ENCODE peak calls at places on chromosomes 3 and 15, in eight cellular contexts. One of them, this sample, is unnamed.

GRCh38 chr3:71310595-71311319 is 272.8 kb downstream of the FOXP1 start:
- DNase-seq in mammary epithelial cell: peak
- DNase-seq in GM12864: no peak
- DNase-seq in mesothelial cell of epicardium: no peak
- DNase-seq in pancreas: no peak
- DNase-seq in AG09309: peak
- DNase-seq in AG10803: peak
- DNase-seq in endothelial cell: no peak
- DNase-seq in this sample: no peak

GRCh38 chr3:39388741-39389248 is 5.6 kb downstream of the SLC25A38 start:
- DNase-seq in mammary epithelial cell: no peak
- DNase-seq in GM12864: peak
- DNase-seq in mesothelial cell of epicardium: no peak
- DNase-seq in pancreas: no peak
- DNase-seq in AG09309: no peak
- DNase-seq in AG10803: no peak
- DNase-seq in endothelial cell: no peak
- DNase-seq in this sample: no peak

GRCh38 chr3:196096382-196096953 is 14.6 kb upstream of the TFRC start:
- DNase-seq in mammary epithelial cell: no peak
- DNase-seq in GM12864: no peak
- DNase-seq in mesothelial cell of epicardium: no peak
- DNase-seq in pancreas: no peak
- DNase-seq in AG09309: no peak
- DNase-seq in AG10803: peak
- DNase-seq in endothelial cell: no peak
- DNase-seq in this sample: no peak

GRCh38 chr3:116663161-116663885 is 46.3 kb upstream of the TUSC7 start:
- DNase-seq in mammary epithelial cell: no peak
- DNase-seq in GM12864: no peak
- DNase-seq in mesothelial cell of epicardium: no peak
- DNase-seq in pancreas: no peak
- DNase-seq in AG09309: no peak
- DNase-seq in AG10803: no peak
- DNase-seq in endothelial cell: peak
- DNase-seq in this sample: no peak

GRCh38 chr15:76976572-76977270 is 18.2 kb upstream of the PSTPIP1 start:
- DNase-seq in mammary epithelial cell: no peak
- DNase-seq in GM12864: no peak
- DNase-seq in mesothelial cell of epicardium: no peak
- DNase-seq in pancreas: no peak
- DNase-seq in AG09309: no peak
- DNase-seq in AG10803: no peak
- DNase-seq in endothelial cell: no peak
- DNase-seq in this sample: no peak

GRCh38 chr3:150022406-150023238 is 51.9 kb upstream of the PFN2 start:
- DNase-seq in mammary epithelial cell: peak
- DNase-seq in GM12864: no peak
- DNase-seq in mesothelial cell of epicardium: no peak
- DNase-seq in pancreas: no peak
- DNase-seq in AG09309: no peak
- DNase-seq in AG10803: peak
- DNase-seq in endothelial cell: no peak
- DNase-seq in this sample: no peak

GRCh38 chr15:92322566-92323355 is 70.9 kb upstream of the ST8SIA2 start:
- DNase-seq in mammary epithelial cell: no peak
- DNase-seq in GM12864: no peak
- DNase-seq in mesothelial cell of epicardium: no peak
- DNase-seq in pancreas: no peak
- DNase-seq in AG09309: no peak
- DNase-seq in AG10803: no peak
- DNase-seq in endothelial cell: no peak
- DNase-seq in this sample: no peak

GRCh38 chr3:30294241-30294667 is 312.1 kb upstream of the TGFBR2 start:
- DNase-seq in mammary epithelial cell: no peak
- DNase-seq in GM12864: no peak
- DNase-seq in mesothelial cell of epicardium: no peak
- DNase-seq in pancreas: no peak
- DNase-seq in AG09309: no peak
- DNase-seq in AG10803: peak
- DNase-seq in endothelial cell: no peak
- DNase-seq in this sample: no peak

GRCh38 chr3:108125550-108126071 is 34.8 kb upstream of the CD47 start:
- DNase-seq in mammary epithelial cell: no peak
- DNase-seq in GM12864: peak
- DNase-seq in mesothelial cell of epicardium: no peak
- DNase-seq in pancreas: no peak
- DNase-seq in AG09309: no peak
- DNase-seq in AG10803: no peak
- DNase-seq in endothelial cell: peak
- DNase-seq in this sample: no peak

GRCh38 chr3:192869131-192870027 is 48.3 kb downstream of the MB21D2 start:
- DNase-seq in mammary epithelial cell: no peak
- DNase-seq in GM12864: no peak
- DNase-seq in mesothelial cell of epicardium: no peak
- DNase-seq in pancreas: no peak
- DNase-seq in AG09309: no peak
- DNase-seq in AG10803: peak
- DNase-seq in endothelial cell: no peak
- DNase-seq in this sample: no peak

GRCh38 chr15:26119322-26119721 is 256.2 kb upstream of the ATP10A start:
- DNase-seq in mammary epithelial cell: no peak
- DNase-seq in GM12864: no peak
- DNase-seq in mesothelial cell of epicardium: no peak
- DNase-seq in pancreas: no peak
- DNase-seq in AG09309: no peak
- DNase-seq in AG10803: no peak
- DNase-seq in endothelial cell: no peak
- DNase-seq in this sample: no peak

GRCh38 chr3:125072749-125073404 is 17.1 kb upstream of the HEG1 start:
- DNase-seq in mammary epithelial cell: no peak
- DNase-seq in GM12864: no peak
- DNase-seq in mesothelial cell of epicardium: no peak
- DNase-seq in pancreas: no peak
- DNase-seq in AG09309: no peak
- DNase-seq in AG10803: no peak
- DNase-seq in endothelial cell: no peak
- DNase-seq in this sample: no peak

GRCh38 chr15:68820205-68820588 is 498 bp downstream of the ANP32A start:
- DNase-seq in mammary epithelial cell: no peak
- DNase-seq in GM12864: no peak
- DNase-seq in mesothelial cell of epicardium: no peak
- DNase-seq in pancreas: peak
- DNase-seq in AG09309: no peak
- DNase-seq in AG10803: no peak
- DNase-seq in endothelial cell: peak
- DNase-seq in this sample: peak

GRCh38 chr3:128071771-128072453 is 19.7 kb downstream of the SEC61A1 start:
- DNase-seq in mammary epithelial cell: no peak
- DNase-seq in GM12864: no peak
- DNase-seq in mesothelial cell of epicardium: no peak
- DNase-seq in pancreas: no peak
- DNase-seq in AG09309: no peak
- DNase-seq in AG10803: no peak
- DNase-seq in endothelial cell: no peak
- DNase-seq in this sample: no peak

GRCh38 chr3:144444546-144444945 is 472.9 kb downstream of the DIPK2A start:
- DNase-seq in mammary epithelial cell: no peak
- DNase-seq in GM12864: no peak
- DNase-seq in mesothelial cell of epicardium: no peak
- DNase-seq in pancreas: no peak
- DNase-seq in AG09309: no peak
- DNase-seq in AG10803: no peak
- DNase-seq in endothelial cell: no peak
- DNase-seq in this sample: no peak

GRCh38 chr3:56858331-56858730 is 56.6 kb upstream of the ARHGEF3 start:
- DNase-seq in mammary epithelial cell: peak
- DNase-seq in GM12864: no peak
- DNase-seq in mesothelial cell of epicardium: no peak
- DNase-seq in pancreas: no peak
- DNase-seq in AG09309: no peak
- DNase-seq in AG10803: no peak
- DNase-seq in endothelial cell: no peak
- DNase-seq in this sample: no peak

GRCh38 chr3:97613139-97613538 is 151.4 kb upstream of the ARL6 start:
- DNase-seq in mammary epithelial cell: no peak
- DNase-seq in GM12864: no peak
- DNase-seq in mesothelial cell of epicardium: no peak
- DNase-seq in pancreas: no peak
- DNase-seq in AG09309: no peak
- DNase-seq in AG10803: no peak
- DNase-seq in endothelial cell: no peak
- DNase-seq in this sample: no peak

GRCh38 chr3:10522646-10523303 is 17.4 kb upstream of the ATP2B2 start:
- DNase-seq in mammary epithelial cell: no peak
- DNase-seq in GM12864: no peak
- DNase-seq in mesothelial cell of epicardium: no peak
- DNase-seq in pancreas: no peak
- DNase-seq in AG09309: no peak
- DNase-seq in AG10803: no peak
- DNase-seq in endothelial cell: no peak
- DNase-seq in this sample: no peak
- TF ChIP-seq CTCF in mammary epithelial cell: no peak
- TF ChIP-seq CTCF in GM12864: no peak
- TF ChIP-seq CTCF in mesothelial cell of epicardium: no peak
- TF ChIP-seq CTCF in pancreas: no peak
- TF ChIP-seq CTCF in AG09309: no peak
- TF ChIP-seq CTCF in AG10803: no peak
- TF ChIP-seq CTCF in endothelial cell: no peak
- TF ChIP-seq CTCF in this sample: no peak

DNA sequence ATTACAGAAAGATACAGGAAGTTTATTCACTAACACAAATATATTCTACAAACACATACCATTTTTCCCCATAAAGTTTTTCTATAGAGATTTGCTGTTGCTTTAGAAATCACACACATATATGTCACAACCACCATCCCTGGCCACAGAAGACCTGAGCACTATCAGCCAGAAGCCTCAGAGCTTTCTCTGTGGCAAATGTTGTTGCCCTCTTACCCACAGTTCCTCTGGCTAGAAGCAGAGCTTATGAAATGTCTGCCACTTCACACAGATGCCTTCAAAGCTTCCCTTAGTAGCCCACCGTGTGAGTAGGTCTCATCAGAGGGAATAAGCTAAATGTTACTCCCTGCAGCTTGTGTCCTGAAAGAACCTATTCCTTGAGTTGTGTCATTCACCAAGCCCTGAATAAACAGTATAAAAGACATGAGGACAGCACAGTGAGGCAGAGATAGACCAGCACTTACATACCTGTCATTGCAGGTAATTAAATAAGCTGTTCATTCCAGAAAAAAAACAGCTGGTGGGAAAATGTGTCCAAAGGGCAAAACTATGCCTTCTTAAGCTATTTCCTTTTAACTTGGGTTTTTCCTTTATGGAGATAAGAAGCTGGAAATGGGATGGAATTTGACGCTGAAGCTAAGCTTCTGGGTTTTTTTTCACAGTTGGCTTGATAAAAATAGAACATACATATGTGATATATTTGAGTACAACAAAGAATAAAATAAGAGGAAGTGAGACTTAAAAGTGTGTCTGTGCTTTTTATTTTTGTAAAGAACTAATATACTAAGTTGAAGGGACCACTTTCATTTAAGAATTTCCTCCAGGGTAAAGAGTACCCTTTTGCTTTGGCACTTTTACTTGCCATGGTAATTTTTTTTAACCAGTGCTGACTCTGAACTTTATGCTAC is 391.4 kb downstream of the KCNH8 start:
- DNase-seq in mammary epithelial cell: no peak
- DNase-seq in GM12864: peak
- DNase-seq in mesothelial cell of epicardium: no peak
- DNase-seq in pancreas: no peak
- DNase-seq in AG09309: no peak
- DNase-seq in AG10803: no peak
- DNase-seq in endothelial cell: no peak
- DNase-seq in this sample: no peak
- TF ChIP-seq CTCF in mammary epithelial cell: no peak
- TF ChIP-seq CTCF in GM12864: no peak
- TF ChIP-seq CTCF in mesothelial cell of epicardium: no peak
- TF ChIP-seq CTCF in pancreas: no peak
- TF ChIP-seq CTCF in AG09309: no peak
- TF ChIP-seq CTCF in AG10803: no peak
- TF ChIP-seq CTCF in endothelial cell: no peak
- TF ChIP-seq CTCF in this sample: no peak

GRCh38 chr15:96353378-96353930 is 23.0 kb downstream of the NR2F2 start:
- DNase-seq in mammary epithelial cell: no peak
- DNase-seq in GM12864: no peak
- DNase-seq in mesothelial cell of epicardium: no peak
- DNase-seq in pancreas: no peak
- DNase-seq in AG09309: no peak
- DNase-seq in AG10803: no peak
- DNase-seq in endothelial cell: no peak
- DNase-seq in this sample: no peak

GRCh38 chr15:96356494-96357455 is 26.3 kb downstream of the NR2F2 start:
- DNase-seq in mammary epithelial cell: peak
- DNase-seq in GM12864: no peak
- DNase-seq in mesothelial cell of epicardium: peak
- DNase-seq in pancreas: peak
- DNase-seq in AG09309: no peak
- DNase-seq in AG10803: peak
- DNase-seq in endothelial cell: peak
- DNase-seq in this sample: peak

GRCh38 chr15:96353931-96354730 is 23.6 kb downstream of the NR2F2 start:
- DNase-seq in mammary epithelial cell: no peak
- DNase-seq in GM12864: no peak
- DNase-seq in mesothelial cell of epicardium: no peak
- DNase-seq in pancreas: no peak
- DNase-seq in AG09309: no peak
- DNase-seq in AG10803: no peak
- DNase-seq in endothelial cell: peak
- DNase-seq in this sample: peak

GRCh38 chr15:96355561-96356129 is 25.1 kb downstream of the NR2F2 start:
- DNase-seq in mammary epithelial cell: no peak
- DNase-seq in GM12864: no peak
- DNase-seq in mesothelial cell of epicardium: no peak
- DNase-seq in pancreas: no peak
- DNase-seq in AG09309: no peak
- DNase-seq in AG10803: no peak
- DNase-seq in endothelial cell: no peak
- DNase-seq in this sample: no peak

GRCh38 chr15:96354731-96355560 is 24.4 kb downstream of the NR2F2 start:
- DNase-seq in mammary epithelial cell: peak
- DNase-seq in GM12864: no peak
- DNase-seq in mesothelial cell of epicardium: no peak
- DNase-seq in pancreas: no peak
- DNase-seq in AG09309: peak
- DNase-seq in AG10803: peak
- DNase-seq in endothelial cell: no peak
- DNase-seq in this sample: no peak
- TF ChIP-seq CTCF in mammary epithelial cell: peak
- TF ChIP-seq CTCF in GM12864: no peak
- TF ChIP-seq CTCF in mesothelial cell of epicardium: no peak
- TF ChIP-seq CTCF in pancreas: no peak
- TF ChIP-seq CTCF in AG09309: peak
- TF ChIP-seq CTCF in AG10803: peak
- TF ChIP-seq CTCF in endothelial cell: no peak
- TF ChIP-seq CTCF in this sample: peak

GRCh38 chr15:73717802-73718201 is 33.6 kb downstream of the CD276 start:
- DNase-seq in mammary epithelial cell: no peak
- DNase-seq in GM12864: no peak
- DNase-seq in mesothelial cell of epicardium: no peak
- DNase-seq in pancreas: no peak
- DNase-seq in AG09309: no peak
- DNase-seq in AG10803: no peak
- DNase-seq in endothelial cell: no peak
- DNase-seq in this sample: no peak
- TF ChIP-seq CTCF in mammary epithelial cell: peak
- TF ChIP-seq CTCF in GM12864: no peak
- TF ChIP-seq CTCF in mesothelial cell of epicardium: peak
- TF ChIP-seq CTCF in pancreas: no peak
- TF ChIP-seq CTCF in AG09309: no peak
- TF ChIP-seq CTCF in AG10803: peak
- TF ChIP-seq CTCF in endothelial cell: peak
- TF ChIP-seq CTCF in this sample: peak

GRCh38 chr3:17307482-17307881 is 422.7 kb downstream of the PLCL2 start:
- DNase-seq in mammary epithelial cell: no peak
- DNase-seq in GM12864: no peak
- DNase-seq in mesothelial cell of epicardium: no peak
- DNase-seq in pancreas: no peak
- DNase-seq in AG09309: no peak
- DNase-seq in AG10803: no peak
- DNase-seq in endothelial cell: no peak
- DNase-seq in this sample: no peak
- TF ChIP-seq CTCF in mammary epithelial cell: peak
- TF ChIP-seq CTCF in GM12864: no peak
- TF ChIP-seq CTCF in mesothelial cell of epicardium: no peak
- TF ChIP-seq CTCF in pancreas: no peak
- TF ChIP-seq CTCF in AG09309: no peak
- TF ChIP-seq CTCF in AG10803: no peak
- TF ChIP-seq CTCF in endothelial cell: no peak
- TF ChIP-seq CTCF in this sample: no peak

This sample was measured in neural crest cell.